ENCODE peak calls at places on chromosomes 5 and 9, in six cellular contexts. E is heart right ventricle, Y is PC-3, B is SJSA1, Z is upper lobe of left lung, O is Panc1. K is an unnamed sample.

GRCh38 chr9:23372703-23373102 is 453.3 kb downstream of the ELAVL2 start:
- DNase-seq in E (no peak), Y (no peak), B (no peak), Z (no peak), O (no peak), K (no peak)

GRCh38 chr5:60223342-60223741 is 329.8 kb upstream of the PDE4D start:
- DNase-seq in E (no peak), Y (peak; percentile 59), B (no peak), Z (no peak), O (no peak), K (no peak)

GRCh38 chr5:31823477-31823876 is 184.5 kb downstream of the PDZD2 start:
- DNase-seq in E (no peak), Y (no peak), B (no peak), Z (no peak), O (no peak), K (no peak)

GRCh38 chr9:100466171-100466827 is 6.7 kb upstream of the TMEFF1 start:
- DNase-seq in E (no peak), Y (no peak), B (no peak), Z (no peak), O (no peak), K (no peak)

GRCh38 chr9:19151425-19152159 is 24.3 kb upstream of the PLIN2 start:
- DNase-seq in E (no peak), Y (no peak), B (no peak), Z (no peak), O (no peak), K (no peak)

GRCh38 chr9:87909310-87910041 is 8.3 kb upstream of the SPATA31C1 start:
- DNase-seq in E (no peak), Y (peak; percentile 85), B (no peak), Z (no peak), O (peak; percentile 10), K (no peak)

GRCh38 chr9:1048853-1049252 is 1.3 kb upstream of the DMRT2 start:
- DNase-seq in E (no peak), Y (no peak), B (no peak), Z (no peak), O (no peak), K (no peak)

GRCh38 chr9:37419204-37419603 is 3.3 kb upstream of the GRHPR start:
- DNase-seq in E (no peak), Y (no peak), B (no peak), Z (no peak), O (no peak), K (no peak)

GRCh38 chr5:12330993-12331588 is 426.8 kb upstream of the CTNND2 start:
- DNase-seq in E (no peak), Y (no peak), B (no peak), Z (no peak), O (no peak), K (no peak)

GRCh38 chr9:130445268-130445983 is 665 bp downstream of the ASS1 start:
- DNase-seq in E (peak; percentile 75), Y (peak; percentile 27), B (peak; percentile 20), Z (peak; percentile 87), O (no peak), K (peak; percentile 31)

GRCh38 chr9:128575921-128576320 is 23.5 kb downstream of the SPTAN1 start:
- DNase-seq in E (no peak), Y (no peak), B (no peak), Z (no peak), O (no peak), K (no peak)

GRCh38 chr9:128579194-128579593 is 26.8 kb downstream of the SPTAN1 start:
- DNase-seq in E (no peak), Y (no peak), B (no peak), Z (no peak), O (no peak), K (no peak)

GRCh38 chr9:128577206-128577605 is 24.8 kb downstream of the SPTAN1 start:
- DNase-seq in E (no peak), Y (no peak), B (no peak), Z (no peak), O (no peak), K (no peak)

GRCh38 chr9:128580731-128581130 is 28.3 kb downstream of the SPTAN1 start:
- DNase-seq in E (no peak), Y (no peak), B (no peak), Z (no peak), O (no peak), K (no peak)

GRCh38 chr9:128575469-128575868 is 23.1 kb downstream of the SPTAN1 start:
- DNase-seq in E (no peak), Y (no peak), B (no peak), Z (no peak), O (no peak), K (no peak)
- H3K36me3 ChIP-seq in E (peaks cover 66% of the 10 kb centered on the region), Y (peaks cover 60% of the 10 kb centered on the region), B (peaks cover 89% of the 10 kb centered on the region), Z (peaks cover 62% of the 10 kb centered on the region), O (peaks cover 38% of the 10 kb centered on the region), K (peaks cover 38% of the 10 kb centered on the region)

DNA sequence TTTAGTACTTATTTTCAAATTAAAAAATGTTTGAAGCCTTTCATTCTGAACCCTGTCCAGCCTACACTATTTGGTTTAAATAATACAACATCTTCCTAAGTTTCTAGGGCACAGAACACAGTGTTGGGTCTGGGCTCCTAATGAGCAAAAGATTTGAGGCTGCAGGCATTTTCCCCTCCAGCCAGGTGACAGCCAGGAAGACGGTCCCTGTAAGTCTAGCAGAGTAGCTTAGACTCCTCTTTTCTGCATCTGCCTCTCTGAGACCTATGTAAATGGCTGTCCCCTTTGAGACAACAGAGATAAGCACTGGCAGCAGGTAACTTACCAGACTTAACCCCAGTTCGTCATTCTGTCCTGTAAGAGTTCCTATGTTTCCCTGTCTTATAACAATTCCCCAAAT is 141.8 kb downstream of the CDC42SE2 start:
- DNase-seq in E (no peak), Y (no peak), B (no peak), Z (no peak), O (no peak), K (no peak)
- H3K36me3 ChIP-seq in E (peaks cover 11% of the 10 kb centered on the region), Y (peaks cover 9% of the 10 kb centered on the region), B (peaks cover 20% of the 10 kb centered on the region), Z (peaks cover 7% of the 10 kb centered on the region), O (no peaks in the 10 kb centered on the region), K (peaks cover 14% of the 10 kb centered on the region)

DNA sequence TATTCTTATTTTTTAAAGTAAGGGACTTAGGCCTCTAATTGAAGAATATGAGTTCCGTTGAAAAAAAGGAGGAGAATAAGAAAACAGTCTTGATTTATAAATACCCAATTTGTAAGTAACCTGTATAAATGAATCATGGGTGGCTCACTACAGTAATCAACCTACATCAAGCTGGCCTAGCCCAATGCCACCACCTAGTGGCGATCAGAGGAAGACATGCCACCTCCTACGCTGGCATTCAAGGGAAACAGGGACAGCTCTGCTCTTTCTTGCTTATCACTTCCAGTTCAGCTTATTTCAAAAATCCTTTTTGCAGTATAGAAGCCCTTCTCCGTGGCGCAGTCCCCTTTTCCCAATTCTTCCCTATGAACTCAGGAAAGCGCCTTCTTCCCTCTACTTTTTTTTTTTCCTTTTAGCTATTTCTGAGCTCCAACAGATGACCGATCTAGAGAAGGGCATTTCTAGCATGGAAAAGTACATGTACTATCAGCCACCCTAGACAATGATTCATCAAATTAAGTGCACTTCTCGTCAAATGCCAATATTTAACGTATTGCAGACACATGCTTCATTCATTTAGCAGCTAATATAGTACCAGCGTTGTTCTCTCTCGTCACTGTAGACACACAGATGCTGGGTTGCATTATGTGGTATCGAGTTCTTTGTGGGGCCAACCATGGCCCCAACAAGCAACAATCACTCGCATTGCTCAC is 28.3 kb downstream of the PTPN3 start:
- DNase-seq in E (peak; percentile 48), Y (peak; percentile 80), B (peak; percentile 59), Z (no peak), O (peak; percentile 71), K (no peak)
- H3K36me3 ChIP-seq in E (no peaks in the 10 kb centered on the region), Y (no peaks in the 10 kb centered on the region), B (no peaks in the 10 kb centered on the region), Z (no peaks in the 10 kb centered on the region), O (no peaks in the 10 kb centered on the region), K (no peaks in the 10 kb centered on the region)

GRCh38 chr9:137772281-137772873 is 105.2 kb upstream of the CACNA1B start:
- DNase-seq in E (no peak), Y (no peak), B (no peak), Z (no peak), O (no peak), K (no peak)
- H3K36me3 ChIP-seq in E (peaks cover 20% of the 10 kb centered on the region), Y (no peaks in the 10 kb centered on the region), B (peaks cover 25% of the 10 kb centered on the region), Z (peaks cover 33% of the 10 kb centered on the region), O (peaks cover 3% of the 10 kb centered on the region), K (peaks cover 39% of the 10 kb centered on the region)

DNA sequence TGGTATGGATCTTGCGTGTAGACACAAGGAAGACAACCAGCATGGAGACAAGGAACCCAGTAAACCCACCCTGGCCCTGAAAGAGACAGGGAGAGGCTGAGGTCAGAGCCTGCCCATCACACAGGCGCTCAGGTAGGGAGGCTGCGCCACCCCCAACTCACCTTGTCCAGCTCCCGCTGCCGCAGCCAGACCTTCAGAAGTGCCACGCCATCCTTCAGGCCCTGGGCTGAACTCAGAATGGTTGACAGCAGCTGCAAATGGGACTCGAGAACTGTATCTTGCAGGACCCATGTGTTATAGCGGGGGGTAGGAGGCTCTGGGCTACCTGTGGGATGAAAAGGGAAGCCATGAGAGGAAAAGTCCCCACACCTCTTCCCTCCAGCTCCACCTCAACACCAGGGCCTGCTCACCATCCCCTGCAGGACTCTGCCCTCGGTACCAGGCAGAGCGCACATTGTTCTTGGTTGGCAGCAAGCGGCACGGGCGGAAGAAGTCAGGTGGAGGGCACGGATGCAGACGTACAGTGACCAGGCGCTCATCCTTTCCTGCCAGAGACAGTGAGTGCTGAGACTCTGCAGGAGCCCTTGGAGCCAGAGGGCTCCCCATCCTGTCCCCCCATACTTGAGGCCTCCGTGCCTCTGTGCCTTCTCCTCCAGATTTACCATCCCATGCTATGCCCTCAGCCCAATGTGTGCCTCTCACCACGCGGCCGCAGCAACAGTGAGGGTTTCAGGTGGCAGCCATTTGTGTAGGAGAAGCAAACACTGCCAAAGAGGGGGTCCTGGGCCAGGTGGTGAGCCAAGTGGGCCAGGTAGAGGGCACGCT is 4.7 kb downstream of the NOL6 start:
- DNase-seq in E (no peak), Y (no peak), B (no peak), Z (no peak), O (no peak), K (no peak)
- H3K36me3 ChIP-seq in E (peaks cover 77% of the 10 kb centered on the region), Y (peaks cover 44% of the 10 kb centered on the region), B (peaks cover 50% of the 10 kb centered on the region), Z (peaks cover 68% of the 10 kb centered on the region), O (peaks cover 16% of the 10 kb centered on the region), K (peaks cover 57% of the 10 kb centered on the region)

GRCh38 chr5:43242196-43242595 is 50.2 kb downstream of the NIM1K start:
- DNase-seq in E (no peak), Y (no peak), B (no peak), Z (no peak), O (no peak), K (no peak)
- H3K36me3 ChIP-seq in E (no peaks in the 10 kb centered on the region), Y (no peaks in the 10 kb centered on the region), B (no peaks in the 10 kb centered on the region), Z (peaks cover 6% of the 10 kb centered on the region), O (no peaks in the 10 kb centered on the region), K (no peaks in the 10 kb centered on the region)

GRCh38 chr5:65556181-65556580 is 6.8 kb downstream of the CENPK start:
- DNase-seq in E (no peak), Y (no peak), B (no peak), Z (no peak), O (no peak), K (no peak)
- H3K36me3 ChIP-seq in E (no peaks in the 10 kb centered on the region), Y (no peaks in the 10 kb centered on the region), B (peaks cover 47% of the 10 kb centered on the region), Z (no peaks in the 10 kb centered on the region), O (peaks cover 10% of the 10 kb centered on the region), K (no peaks in the 10 kb centered on the region)

GRCh38 chr9:35712762-35713400 is 19.1 kb downstream of the TLN1 start:
- DNase-seq in E (no peak), Y (no peak), B (no peak), Z (peak; percentile 50), O (no peak), K (no peak)
- H3K36me3 ChIP-seq in E (peaks cover 96% of the 10 kb centered on the region), Y (peaks cover 51% of the 10 kb centered on the region), B (peaks cover 78% of the 10 kb centered on the region), Z (peaks cover 94% of the 10 kb centered on the region), O (peaks cover 37% of the 10 kb centered on the region), K (peaks cover 88% of the 10 kb centered on the region)

DNA sequence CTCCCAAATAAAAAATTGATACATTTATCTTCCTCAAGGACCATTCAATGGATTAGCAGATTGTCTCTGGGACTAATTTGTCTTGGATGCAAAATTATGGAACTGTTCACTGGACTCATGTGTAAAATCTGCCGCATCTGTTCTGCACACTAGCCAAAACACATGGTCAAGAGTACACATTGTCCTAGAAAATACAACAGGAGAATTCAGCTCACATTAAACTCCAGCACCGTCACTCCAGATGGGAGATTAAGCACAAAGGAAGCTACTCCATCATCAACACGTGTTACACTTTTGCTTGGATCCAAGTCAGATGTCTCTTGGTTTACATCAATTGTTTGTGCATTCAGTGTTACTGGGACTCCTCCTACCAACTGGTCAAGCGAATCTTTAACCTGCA is 28.8 kb downstream of the C5 start:
- DNase-seq in E (no peak), Y (no peak), B (no peak), Z (no peak), O (no peak), K (no peak)
- H3K36me3 ChIP-seq in E (no peaks in the 10 kb centered on the region), Y (no peaks in the 10 kb centered on the region), B (no peaks in the 10 kb centered on the region), Z (no peaks in the 10 kb centered on the region), O (no peaks in the 10 kb centered on the region), K (no peaks in the 10 kb centered on the region)

K was measured in thoracic aorta.